ENCODE peak calls at places on chromosomes 12 and 14, in six cellular contexts. One of them, this sample, is unnamed.

GRCh38 chr12:109475993-109476806 is 900 bp downstream of the KCTD10 start:
- DNase-seq in spleen: no peak
- DNase-seq in activated T-helper 1 cell treated with Interleukin-2 at 50 U/mL for 16 hours: no peak
- DNase-seq in stimulated activated CD8-positive, alpha-beta memory T cell treated with anti-CD3 and anti-CD28 coated beads, Interleukin-2, amount 100 ng/mL, for 1 hour: no peak
- DNase-seq in effector memory CD4-positive, alpha-beta T cell: no peak
- DNase-seq in T follicular helper cell: no peak
- DNase-seq in this sample: no peak

GRCh38 chr12:12943589-12944260 is 8.2 kb downstream of the GPRC5D start:
- DNase-seq in spleen: no peak
- DNase-seq in activated T-helper 1 cell treated with Interleukin-2 at 50 U/mL for 16 hours: no peak
- DNase-seq in stimulated activated CD8-positive, alpha-beta memory T cell treated with anti-CD3 and anti-CD28 coated beads, Interleukin-2, amount 100 ng/mL, for 1 hour: no peak
- DNase-seq in effector memory CD4-positive, alpha-beta T cell: no peak
- DNase-seq in T follicular helper cell: no peak
- DNase-seq in this sample: no peak

GRCh38 chr14:32201196-32201815 is 539 bp upstream of the RNU6-7 start:
- DNase-seq in spleen: peak; percentile 96
- DNase-seq in activated T-helper 1 cell treated with Interleukin-2 at 50 U/mL for 16 hours: peak; percentile 59
- DNase-seq in stimulated activated CD8-positive, alpha-beta memory T cell treated with anti-CD3 and anti-CD28 coated beads, Interleukin-2, amount 100 ng/mL, for 1 hour: peak; percentile 58
- DNase-seq in effector memory CD4-positive, alpha-beta T cell: peak; percentile 59
- DNase-seq in T follicular helper cell: peak; percentile 46
- DNase-seq in this sample: peak; percentile 77

GRCh38 chr12:131828671-131829350 is 618 bp downstream of the MMP17 start:
- DNase-seq in spleen: peak; percentile 87
- DNase-seq in activated T-helper 1 cell treated with Interleukin-2 at 50 U/mL for 16 hours: no peak
- DNase-seq in stimulated activated CD8-positive, alpha-beta memory T cell treated with anti-CD3 and anti-CD28 coated beads, Interleukin-2, amount 100 ng/mL, for 1 hour: no peak
- DNase-seq in effector memory CD4-positive, alpha-beta T cell: no peak
- DNase-seq in T follicular helper cell: no peak
- DNase-seq in this sample: peak; percentile 54

GRCh38 chr14:104680806-104681688 is 8.4 kb upstream of the INF2 start:
- DNase-seq in spleen: peak; percentile 68
- DNase-seq in activated T-helper 1 cell treated with Interleukin-2 at 50 U/mL for 16 hours: no peak
- DNase-seq in stimulated activated CD8-positive, alpha-beta memory T cell treated with anti-CD3 and anti-CD28 coated beads, Interleukin-2, amount 100 ng/mL, for 1 hour: no peak
- DNase-seq in effector memory CD4-positive, alpha-beta T cell: no peak
- DNase-seq in T follicular helper cell: no peak
- DNase-seq in this sample: peak; percentile 47

GRCh38 chr12:75481774-75482173 is 1.2 kb downstream of the GLIPR1 start:
- DNase-seq in spleen: no peak
- DNase-seq in activated T-helper 1 cell treated with Interleukin-2 at 50 U/mL for 16 hours: no peak
- DNase-seq in stimulated activated CD8-positive, alpha-beta memory T cell treated with anti-CD3 and anti-CD28 coated beads, Interleukin-2, amount 100 ng/mL, for 1 hour: no peak
- DNase-seq in effector memory CD4-positive, alpha-beta T cell: no peak
- DNase-seq in T follicular helper cell: no peak
- DNase-seq in this sample: no peak

GRCh38 chr14:35122696-35123387 is 490 bp downstream of the PRORP start:
- DNase-seq in spleen: peak; percentile 79
- DNase-seq in activated T-helper 1 cell treated with Interleukin-2 at 50 U/mL for 16 hours: no peak
- DNase-seq in stimulated activated CD8-positive, alpha-beta memory T cell treated with anti-CD3 and anti-CD28 coated beads, Interleukin-2, amount 100 ng/mL, for 1 hour: no peak
- DNase-seq in effector memory CD4-positive, alpha-beta T cell: no peak
- DNase-seq in T follicular helper cell: no peak
- DNase-seq in this sample: no peak

GRCh38 chr14:92603309-92604257 is 90.0 kb downstream of the RIN3 start:
- DNase-seq in spleen: no peak
- DNase-seq in activated T-helper 1 cell treated with Interleukin-2 at 50 U/mL for 16 hours: peak; percentile 15
- DNase-seq in stimulated activated CD8-positive, alpha-beta memory T cell treated with anti-CD3 and anti-CD28 coated beads, Interleukin-2, amount 100 ng/mL, for 1 hour: peak; percentile 35
- DNase-seq in effector memory CD4-positive, alpha-beta T cell: no peak
- DNase-seq in T follicular helper cell: no peak
- DNase-seq in this sample: no peak

GRCh38 chr14:97977711-97978261 is 1180.6 kb downstream of the VRK1 start:
- DNase-seq in spleen: peak; percentile 90
- DNase-seq in activated T-helper 1 cell treated with Interleukin-2 at 50 U/mL for 16 hours: peak; percentile 64
- DNase-seq in stimulated activated CD8-positive, alpha-beta memory T cell treated with anti-CD3 and anti-CD28 coated beads, Interleukin-2, amount 100 ng/mL, for 1 hour: peak; percentile 55
- DNase-seq in effector memory CD4-positive, alpha-beta T cell: peak; percentile 57
- DNase-seq in T follicular helper cell: peak; percentile 62
- DNase-seq in this sample: no peak

GRCh38 chr14:37142835-37143499 is 29.4 kb downstream of the SLC25A21 start:
- DNase-seq in spleen: no peak
- DNase-seq in activated T-helper 1 cell treated with Interleukin-2 at 50 U/mL for 16 hours: no peak
- DNase-seq in stimulated activated CD8-positive, alpha-beta memory T cell treated with anti-CD3 and anti-CD28 coated beads, Interleukin-2, amount 100 ng/mL, for 1 hour: no peak
- DNase-seq in effector memory CD4-positive, alpha-beta T cell: no peak
- DNase-seq in T follicular helper cell: no peak
- DNase-seq in this sample: no peak

GRCh38 chr12:80580254-80580653 is 127.2 kb upstream of the MYF6 start:
- DNase-seq in spleen: no peak
- DNase-seq in activated T-helper 1 cell treated with Interleukin-2 at 50 U/mL for 16 hours: no peak
- DNase-seq in stimulated activated CD8-positive, alpha-beta memory T cell treated with anti-CD3 and anti-CD28 coated beads, Interleukin-2, amount 100 ng/mL, for 1 hour: no peak
- DNase-seq in effector memory CD4-positive, alpha-beta T cell: no peak
- DNase-seq in T follicular helper cell: no peak
- DNase-seq in this sample: no peak

GRCh38 chr12:84813780-84814663 is 98.6 kb downstream of the SLC6A15 start:
- DNase-seq in spleen: no peak
- DNase-seq in activated T-helper 1 cell treated with Interleukin-2 at 50 U/mL for 16 hours: no peak
- DNase-seq in stimulated activated CD8-positive, alpha-beta memory T cell treated with anti-CD3 and anti-CD28 coated beads, Interleukin-2, amount 100 ng/mL, for 1 hour: no peak
- DNase-seq in effector memory CD4-positive, alpha-beta T cell: no peak
- DNase-seq in T follicular helper cell: no peak
- DNase-seq in this sample: no peak

GRCh38 chr14:72577521-72577920 is 316.4 kb downstream of the DPF3 start:
- DNase-seq in spleen: no peak
- DNase-seq in activated T-helper 1 cell treated with Interleukin-2 at 50 U/mL for 16 hours: no peak
- DNase-seq in stimulated activated CD8-positive, alpha-beta memory T cell treated with anti-CD3 and anti-CD28 coated beads, Interleukin-2, amount 100 ng/mL, for 1 hour: no peak
- DNase-seq in effector memory CD4-positive, alpha-beta T cell: no peak
- DNase-seq in T follicular helper cell: no peak
- DNase-seq in this sample: no peak

GRCh38 chr12:59834659-59835474 is 239.0 kb downstream of the SLC16A7 start:
- DNase-seq in spleen: no peak
- DNase-seq in activated T-helper 1 cell treated with Interleukin-2 at 50 U/mL for 16 hours: no peak
- DNase-seq in stimulated activated CD8-positive, alpha-beta memory T cell treated with anti-CD3 and anti-CD28 coated beads, Interleukin-2, amount 100 ng/mL, for 1 hour: no peak
- DNase-seq in effector memory CD4-positive, alpha-beta T cell: no peak
- DNase-seq in T follicular helper cell: no peak
- DNase-seq in this sample: no peak

GRCh38 chr12:4025420-4026358 is 152.5 kb upstream of the PARP11 start:
- DNase-seq in spleen: no peak
- DNase-seq in activated T-helper 1 cell treated with Interleukin-2 at 50 U/mL for 16 hours: no peak
- DNase-seq in stimulated activated CD8-positive, alpha-beta memory T cell treated with anti-CD3 and anti-CD28 coated beads, Interleukin-2, amount 100 ng/mL, for 1 hour: no peak
- DNase-seq in effector memory CD4-positive, alpha-beta T cell: no peak
- DNase-seq in T follicular helper cell: no peak
- DNase-seq in this sample: no peak

GRCh38 chr14:101234588-101234937 is 326.7 kb upstream of the DIO3 start:
- DNase-seq in spleen: no peak
- DNase-seq in activated T-helper 1 cell treated with Interleukin-2 at 50 U/mL for 16 hours: no peak
- DNase-seq in stimulated activated CD8-positive, alpha-beta memory T cell treated with anti-CD3 and anti-CD28 coated beads, Interleukin-2, amount 100 ng/mL, for 1 hour: no peak
- DNase-seq in effector memory CD4-positive, alpha-beta T cell: no peak
- DNase-seq in T follicular helper cell: no peak
- DNase-seq in this sample: no peak

GRCh38 chr14:23548351-23549318 is 2.9 kb downstream of the ZFHX2 start:
- DNase-seq in spleen: no peak
- DNase-seq in activated T-helper 1 cell treated with Interleukin-2 at 50 U/mL for 16 hours: no peak
- DNase-seq in stimulated activated CD8-positive, alpha-beta memory T cell treated with anti-CD3 and anti-CD28 coated beads, Interleukin-2, amount 100 ng/mL, for 1 hour: no peak
- DNase-seq in effector memory CD4-positive, alpha-beta T cell: no peak
- DNase-seq in T follicular helper cell: no peak
- DNase-seq in this sample: no peak

GRCh38 chr12:104750061-104750460 is 208.0 kb downstream of the SLC41A2 start:
- DNase-seq in spleen: peak; percentile 76
- DNase-seq in activated T-helper 1 cell treated with Interleukin-2 at 50 U/mL for 16 hours: no peak
- DNase-seq in stimulated activated CD8-positive, alpha-beta memory T cell treated with anti-CD3 and anti-CD28 coated beads, Interleukin-2, amount 100 ng/mL, for 1 hour: no peak
- DNase-seq in effector memory CD4-positive, alpha-beta T cell: no peak
- DNase-seq in T follicular helper cell: no peak
- DNase-seq in this sample: no peak

GRCh38 chr14:92121207-92121669 is 268 bp downstream of the NDUFB1 start:
- DNase-seq in spleen: no peak
- DNase-seq in activated T-helper 1 cell treated with Interleukin-2 at 50 U/mL for 16 hours: no peak
- DNase-seq in stimulated activated CD8-positive, alpha-beta memory T cell treated with anti-CD3 and anti-CD28 coated beads, Interleukin-2, amount 100 ng/mL, for 1 hour: no peak
- DNase-seq in effector memory CD4-positive, alpha-beta T cell: no peak
- DNase-seq in T follicular helper cell: no peak
- DNase-seq in this sample: no peak

GRCh38 chr14:83548061-83548839 is 1981.7 kb upstream of the FLRT2 start:
- DNase-seq in spleen: no peak
- DNase-seq in activated T-helper 1 cell treated with Interleukin-2 at 50 U/mL for 16 hours: no peak
- DNase-seq in stimulated activated CD8-positive, alpha-beta memory T cell treated with anti-CD3 and anti-CD28 coated beads, Interleukin-2, amount 100 ng/mL, for 1 hour: no peak
- DNase-seq in effector memory CD4-positive, alpha-beta T cell: no peak
- DNase-seq in T follicular helper cell: no peak
- DNase-seq in this sample: no peak

GRCh38 chr14:90523544-90523943 is 126.7 kb downstream of the CALM1 start:
- DNase-seq in spleen: no peak
- DNase-seq in activated T-helper 1 cell treated with Interleukin-2 at 50 U/mL for 16 hours: no peak
- DNase-seq in stimulated activated CD8-positive, alpha-beta memory T cell treated with anti-CD3 and anti-CD28 coated beads, Interleukin-2, amount 100 ng/mL, for 1 hour: no peak
- DNase-seq in effector memory CD4-positive, alpha-beta T cell: no peak
- DNase-seq in T follicular helper cell: no peak
- DNase-seq in this sample: no peak

GRCh38 chr12:45224311-45224710 is 8.4 kb downstream of the ANO6 start:
- DNase-seq in spleen: no peak
- DNase-seq in activated T-helper 1 cell treated with Interleukin-2 at 50 U/mL for 16 hours: no peak
- DNase-seq in stimulated activated CD8-positive, alpha-beta memory T cell treated with anti-CD3 and anti-CD28 coated beads, Interleukin-2, amount 100 ng/mL, for 1 hour: no peak
- DNase-seq in effector memory CD4-positive, alpha-beta T cell: no peak
- DNase-seq in T follicular helper cell: no peak
- DNase-seq in this sample: no peak

GRCh38 chr12:53733051-53733812 is 6.0 kb upstream of the CALCOCO1 start:
- DNase-seq in spleen: no peak
- DNase-seq in activated T-helper 1 cell treated with Interleukin-2 at 50 U/mL for 16 hours: no peak
- DNase-seq in stimulated activated CD8-positive, alpha-beta memory T cell treated with anti-CD3 and anti-CD28 coated beads, Interleukin-2, amount 100 ng/mL, for 1 hour: no peak
- DNase-seq in effector memory CD4-positive, alpha-beta T cell: no peak
- DNase-seq in T follicular helper cell: no peak
- DNase-seq in this sample: no peak

GRCh38 chr12:57461326-57461903 is 1.8 kb downstream of the GLI1 start:
- DNase-seq in spleen: peak; percentile 88
- DNase-seq in activated T-helper 1 cell treated with Interleukin-2 at 50 U/mL for 16 hours: no peak
- DNase-seq in stimulated activated CD8-positive, alpha-beta memory T cell treated with anti-CD3 and anti-CD28 coated beads, Interleukin-2, amount 100 ng/mL, for 1 hour: no peak
- DNase-seq in effector memory CD4-positive, alpha-beta T cell: no peak
- DNase-seq in T follicular helper cell: no peak
- DNase-seq in this sample: no peak

GRCh38 chr12:29234965-29235364 is 85.9 kb downstream of the FAR2 start:
- DNase-seq in spleen: no peak
- DNase-seq in activated T-helper 1 cell treated with Interleukin-2 at 50 U/mL for 16 hours: no peak
- DNase-seq in stimulated activated CD8-positive, alpha-beta memory T cell treated with anti-CD3 and anti-CD28 coated beads, Interleukin-2, amount 100 ng/mL, for 1 hour: no peak
- DNase-seq in effector memory CD4-positive, alpha-beta T cell: no peak
- DNase-seq in T follicular helper cell: no peak
- DNase-seq in this sample: no peak